ENCODE peak calls at places on chromosomes 12 and 14, in six cellular contexts. F, S, U, X, B and W are unnamed samples.

GRCh38 chr12:110317921-110318320 is 36.9 kb downstream of the ATP2A2 start:
- DNase-seq in U (peak; percentile 39), F (no peak), S (no peak), B (no peak), X (peak; percentile 81), W (peak; percentile 66)

GRCh38 chr14:78950654-78951053 is 780.5 kb downstream of the NRXN3 start:
- DNase-seq in X (peak; percentile 65), B (no peak), S (no peak), U (peak; percentile 72), F (no peak), W (peak; percentile 41)

GRCh38 chr12:15193927-15194326 is 27.3 kb downstream of the RERG start:
- DNase-seq in B (no peak), X (no peak), S (no peak), U (no peak), F (no peak), W (no peak)

GRCh38 chr14:103846569-103847438 is 571 bp downstream of the PPP1R13B start:
- DNase-seq in B (no peak), U (no peak), X (no peak), S (peak; percentile 12), F (no peak), W (peak; percentile 19)

GRCh38 chr14:105989746-105990302 is 463.4 kb downstream of the TMEM121 start:
- DNase-seq in B (peak; percentile 87), F (peak; percentile 34), U (no peak), X (no peak), S (no peak), W (no peak)

GRCh38 chr12:96302706-96303310 is 97.4 kb downstream of the CDK17 start:
- DNase-seq in B (no peak), S (no peak), U (no peak), X (no peak), F (no peak), W (no peak)

GRCh38 chr14:61277232-61277631 is 3.9 kb downstream of the TMEM30B start:
- DNase-seq in S (no peak), F (no peak), U (no peak), X (no peak), B (no peak), W (no peak)

GRCh38 chr12:117580718-117581062 is 219.3 kb upstream of the NOS1 start:
- DNase-seq in X (no peak), B (no peak), F (peak; percentile 56), U (no peak), S (peak; percentile 68), W (no peak)

GRCh38 chr12:109782322-109782695 is 50.9 kb downstream of the TRPV4 start:
- DNase-seq in F (no peak), S (no peak), X (no peak), U (no peak), B (no peak), W (no peak)

GRCh38 chr12:124185970-124186686 is 108.8 kb upstream of the RFLNA start:
- DNase-seq in B (no peak), F (no peak), X (no peak), U (no peak), S (no peak), W (peak; percentile 3)

GRCh38 chr12:111174283-111175108 is 194.4 kb downstream of the PHETA1 start:
- DNase-seq in U (no peak), F (peak; percentile 73), S (peak; percentile 11), X (no peak), B (no peak), W (no peak)

GRCh38 chr12:126588586-126589249 is 1523.5 kb downstream of the AACS start:
- DNase-seq in X (no peak), F (no peak), S (no peak), U (no peak), B (no peak), W (peak; percentile 81)

GRCh38 chr14:20604291-20604690 is 13.1 kb upstream of the RNASE12 start:
- DNase-seq in S (no peak), B (no peak), X (no peak), U (no peak), F (peak; percentile 67), W (no peak)

GRCh38 chr12:13428538-13429265 is 232.2 kb downstream of the EMP1 start:
- DNase-seq in X (no peak), U (no peak), F (no peak), B (no peak), S (no peak), W (peak; percentile 6)

GRCh38 chr12:28870839-28871440 is 278.1 kb upstream of the FAR2 start:
- DNase-seq in B (no peak), U (no peak), X (peak; percentile 20), S (no peak), F (peak; percentile 76), W (peak; percentile 34)

GRCh38 chr12:120231316-120232011 is 30.6 kb upstream of the RPLP0 start:
- DNase-seq in S (peak; percentile 91), U (peak; percentile 94), X (peak; percentile 90), B (no peak), F (peak; percentile 99), W (peak; percentile 84)

GRCh38 chr12:109329710-109330109 is 18.0 kb upstream of the MYO1H start:
- DNase-seq in U (no peak), S (no peak), X (no peak), B (no peak), F (no peak), W (no peak)

GRCh38 chr12:12645485-12645884 is 33.8 kb downstream of the CREBL2 start:
- DNase-seq in F (peak; percentile 40), B (no peak), U (peak; percentile 16), S (peak; percentile 35), X (peak; percentile 44), W (peak; percentile 50)

GRCh38 chr12:59632408-59632807 is 36.6 kb downstream of the SLC16A7 start:
- DNase-seq in U (no peak), X (no peak), B (no peak), S (no peak), F (no peak), W (no peak)

GRCh38 chr12:28497889-28498411 is 307.7 kb downstream of the CCDC91 start:
- DNase-seq in X (peak; percentile 22), S (no peak), U (no peak), B (no peak), F (no peak), W (peak; percentile 50)

GRCh38 chr14:54109521-54110120 is 153.0 kb upstream of the BMP4 start:
- DNase-seq in B (no peak), U (no peak), X (no peak), F (no peak), S (no peak), W (no peak)

GRCh38 chr12:90999518-90999917 is 5.3 kb downstream of the EPYC start:
- DNase-seq in X (no peak), S (no peak), B (no peak), U (no peak), F (no peak), W (no peak)

GRCh38 chr14:78131201-78131600 is 39.0 kb upstream of the NRXN3 start:
- DNase-seq in S (no peak), B (no peak), X (no peak), F (peak; percentile 52), U (no peak), W (no peak)

GRCh38 chr14:65332141-65332871 is 80.2 kb upstream of the FUT8 start:
- DNase-seq in X (no peak), S (no peak), F (peak; percentile 70), B (no peak), U (no peak), W (no peak)

GRCh38 chr14:76917158-76917596 is 91.0 kb downstream of the LRRC74A start:
- DNase-seq in U (peak; percentile 82), F (peak; percentile 44), X (peak; percentile 86), B (no peak), S (peak; percentile 62), W (peak; percentile 86)

GRCh38 chr14:35879654-35880249 is 53.6 kb downstream of the BRMS1L start:
- DNase-seq in U (peak; percentile 5), X (peak; percentile 44), S (no peak), B (no peak), F (peak; percentile 22), W (peak; percentile 40)

GRCh38 chr12:91142184-91142583 is 30.9 kb upstream of the LUM start:
- DNase-seq in F (no peak), B (no peak), U (peak; percentile 38), S (no peak), X (peak; percentile 87), W (peak; percentile 88)

DNA sequence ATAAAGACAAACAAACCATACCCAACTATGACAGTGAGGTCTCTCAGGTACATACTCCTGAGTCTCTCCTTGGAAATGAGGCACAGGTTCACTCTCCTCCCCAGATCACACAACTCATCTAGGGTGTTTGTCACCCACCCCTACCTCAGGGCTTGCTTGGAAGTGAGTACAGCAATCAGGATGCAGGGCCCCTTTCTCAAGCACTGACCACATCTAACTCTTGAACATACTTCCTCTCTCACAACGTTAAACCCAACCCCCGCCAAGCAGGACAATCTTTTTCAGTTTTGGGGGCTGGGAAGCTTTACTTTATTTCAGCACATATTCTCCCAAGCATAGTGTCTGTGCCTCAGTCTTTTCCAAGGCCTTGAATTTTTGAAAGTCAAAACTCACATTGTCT is 2.5 kb upstream of the GPR65 start:
- DNase-seq in S (no peak), B (no peak), X (no peak), F (peak; percentile 74), U (no peak), W (no peak)
- H3K4me3 ChIP-seq in S (no peak overlapping the region), B (no peak overlapping the region), X (no peak overlapping the region), F (no peak overlapping the region), U (no peak overlapping the region), W (no peak overlapping the region)

DNA sequence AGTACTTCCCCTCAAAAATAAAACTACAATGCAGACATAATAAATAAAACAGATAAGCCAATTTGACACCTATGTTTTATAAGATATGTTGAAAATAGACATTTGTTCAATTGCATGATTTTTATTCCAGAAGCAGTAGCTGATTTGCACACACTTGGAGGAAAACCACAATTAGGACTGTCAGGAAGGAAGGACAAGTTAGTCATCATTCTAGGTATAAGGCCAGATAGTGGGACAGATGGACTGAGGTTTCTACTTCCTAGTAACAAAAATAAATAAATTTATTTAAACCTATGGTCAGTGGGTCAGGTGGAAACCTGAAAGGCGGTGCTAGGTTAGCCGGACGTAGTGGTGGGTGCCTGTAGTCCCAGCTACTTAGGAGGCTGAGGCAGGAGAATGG is 141.8 kb upstream of the RASSF8 start:
- DNase-seq in S (no peak), X (peak; percentile 36), B (no peak), U (no peak), F (no peak), W (no peak)
- TF ChIP-seq CTCF in S (no peak), X (no peak), B (no peak), U (no peak), F (no peak), W (no peak)

DNA sequence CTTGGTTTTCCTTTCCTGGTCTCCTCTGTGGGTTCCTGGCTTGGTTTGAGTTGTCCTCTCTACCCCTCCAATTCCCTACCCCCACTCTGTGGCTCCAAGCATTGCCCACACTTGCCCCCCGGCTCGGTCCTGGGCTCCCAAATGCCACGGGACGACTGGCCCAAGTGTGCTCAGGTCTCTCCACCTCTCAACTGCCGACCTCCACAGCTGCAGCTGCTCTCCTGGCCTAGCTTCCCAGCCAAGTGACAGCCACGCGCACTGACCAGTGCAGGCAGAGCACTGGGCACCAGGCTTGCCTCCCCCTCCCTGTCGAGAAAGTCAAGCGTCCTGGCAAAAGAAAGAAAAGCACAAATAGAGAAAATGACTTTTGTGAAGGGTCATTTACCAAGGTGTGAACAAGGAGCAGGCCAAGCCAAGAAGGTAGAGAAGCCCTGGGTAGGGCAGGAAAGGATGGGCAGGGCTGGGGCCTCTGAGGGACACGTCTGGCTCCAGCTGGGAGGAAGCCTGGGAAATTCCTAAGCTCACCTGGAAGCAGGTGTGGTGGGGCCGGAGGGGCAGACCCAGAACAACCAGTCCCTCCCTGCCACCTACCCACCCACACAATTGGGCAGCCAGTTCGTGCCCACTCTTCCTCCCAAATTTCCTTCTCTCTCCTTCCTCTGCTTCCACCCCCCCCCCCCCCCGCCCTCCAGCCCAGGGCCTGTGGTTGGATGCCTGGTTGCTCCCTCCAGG is 1.8 kb upstream of the CEP170B start:
- DNase-seq in S (no peak), X (no peak), U (no peak), B (no peak), F (no peak), W (no peak)
- H3K4me3 ChIP-seq in S (no peak overlapping the region), X (no peak overlapping the region), U (no peak overlapping the region), B (no peak overlapping the region), F (no peak overlapping the region), W (no peak overlapping the region)

GRCh38 chr12:108234155-108234554 is 105.0 kb downstream of the CMKLR1 start:
- DNase-seq in F (peak; percentile 41), S (peak; percentile 11), X (peak; percentile 8), U (no peak), B (no peak), W (no peak)
- TF ChIP-seq CTCF in F (peak; percentile 25), S (no peak), X (no peak), U (peak; percentile 27), B (no peak), W (no peak)